ENCODE peak calls at places on chromosomes 2 and 18, in ten cellular contexts. U, G, R, V, S, L, W, Y, K and E are unnamed samples.

GRCh38 chr2:37132914-37133313 is 23.9 kb downstream of the EIF2AK2 start:
- DNase-seq in U (no peak), V (no peak), W (no peak), Y (no peak), G (no peak), R (no peak), K (no peak), S (no peak), L (no peak), E (no peak)

GRCh38 chr18:55878224-55878623 is 290.2 kb upstream of the TCF4 start:
- DNase-seq in R (no peak), V (no peak), U (no peak), S (no peak), W (no peak), Y (no peak), G (no peak), L (no peak), K (no peak), E (no peak)

GRCh38 chr2:128535928-128536327 is 217.3 kb upstream of the HS6ST1 start:
- DNase-seq in R (peak), Y (peak), V (no peak), W (peak), S (no peak), U (no peak), K (no peak), L (no peak), G (peak), E (no peak)

GRCh38 chr2:25228848-25229674 is 60.7 kb upstream of the POMC start:
- DNase-seq in G (peak), V (peak), R (peak), L (no peak), Y (peak), K (peak), U (peak), W (peak), S (peak), E (peak)

GRCh38 chr18:3233004-3233403 is 13.2 kb upstream of the MYOM1 start:
- DNase-seq in W (no peak), Y (no peak), R (no peak), G (no peak), L (no peak), S (no peak), K (no peak), V (no peak), U (no peak), E (no peak)

GRCh38 chr2:36800381-36800780 is 103.9 kb downstream of the VIT start:
- DNase-seq in V (no peak), L (no peak), U (no peak), Y (no peak), W (no peak), S (no peak), K (no peak), G (no peak), R (no peak), E (no peak)

GRCh38 chr18:44723973-44724778 is 43.5 kb downstream of the SETBP1 start:
- DNase-seq in R (no peak), K (no peak), S (no peak), V (no peak), Y (no peak), L (no peak), G (no peak), U (no peak), W (no peak), E (no peak)

GRCh38 chr18:22343613-22344012 is 74.1 kb downstream of the CTAGE1 start:
- DNase-seq in S (no peak), K (no peak), R (no peak), L (no peak), G (no peak), U (no peak), V (no peak), W (no peak), Y (no peak), E (no peak)

GRCh38 chr2:159124931-159125467 is 156.6 kb downstream of the TANC1 start:
- DNase-seq in V (no peak), L (no peak), R (no peak), U (peak), S (no peak), W (no peak), G (no peak), Y (peak), K (no peak), E (no peak)

GRCh38 chr2:166375736-166376487 is at the start of gene SCN9A:
- DNase-seq in V (peak), R (peak), Y (peak), G (peak), K (peak), U (peak), S (peak), L (no peak), W (peak), E (peak)

GRCh38 chr2:113962692-113963480 is 73.0 kb downstream of the ACTR3 start:
- DNase-seq in L (no peak), V (no peak), G (peak), S (no peak), U (no peak), K (no peak), W (peak), R (peak), Y (peak), E (no peak)

GRCh38 chr2:101149241-101150192 is 1.7 kb downstream of the TBC1D8 start:
- DNase-seq in S (no peak), W (peak), Y (peak), V (no peak), R (peak), L (no peak), K (no peak), U (peak), G (no peak), E (peak)

GRCh38 chr2:67526283-67526682 is 129.2 kb downstream of the ETAA1 start:
- DNase-seq in R (no peak), G (peak), V (no peak), W (peak), L (no peak), K (no peak), S (no peak), U (no peak), Y (no peak), E (no peak)

GRCh38 chr2:30178618-30179404 is 32.0 kb downstream of the YPEL5 start:
- DNase-seq in Y (no peak), V (no peak), U (peak), K (no peak), L (no peak), G (peak), S (peak), W (peak), R (peak), E (no peak)

GRCh38 chr2:172329404-172330059 is 97.9 kb upstream of the ITGA6 start:
- DNase-seq in V (no peak), R (no peak), S (peak), L (no peak), W (no peak), G (no peak), K (no peak), U (no peak), Y (no peak), E (no peak)

GRCh38 chr2:202592580-202592979 is 42.2 kb upstream of the FAM117B start:
- DNase-seq in K (no peak), W (peak), L (no peak), V (no peak), G (no peak), U (no peak), S (no peak), Y (no peak), R (no peak), E (no peak)

GRCh38 chr2:96931461-96931860 is 54.9 kb downstream of the FAM178B start:
- DNase-seq in V (no peak), L (no peak), G (no peak), R (no peak), W (no peak), K (no peak), Y (no peak), U (no peak), S (no peak), E (no peak)

GRCh38 chr2:23545391-23545790 is 160.4 kb downstream of the KLHL29 start:
- DNase-seq in R (peak), W (peak), U (no peak), L (no peak), V (no peak), Y (no peak), G (peak), K (no peak), S (no peak), E (no peak)

GRCh38 chr2:83585250-83585649 is 873.8 kb downstream of the SUCLG1 start:
- DNase-seq in U (no peak), K (no peak), G (no peak), W (no peak), V (no peak), L (no peak), Y (no peak), R (no peak), S (no peak), E (no peak)

GRCh38 chr2:206683546-206683945 is 34.6 kb downstream of the DYTN start:
- DNase-seq in L (no peak), Y (no peak), W (no peak), S (no peak), R (no peak), K (no peak), G (no peak), V (no peak), U (no peak), E (no peak)

GRCh38 chr18:76490040-76490439 is 5.0 kb downstream of the ZNF516 start:
- DNase-seq in R (no peak), G (no peak), W (no peak), S (no peak), L (no peak), U (no peak), Y (no peak), V (no peak), K (no peak), E (no peak)

GRCh38 chr2:109322111-109322510 is 193.1 kb downstream of the SH3RF3 start:
- DNase-seq in L (no peak), U (peak), G (peak), R (peak), K (no peak), V (peak), S (peak), W (peak), Y (peak), E (no peak)

GRCh38 chr2:96864343-96865091 is 5.4 kb downstream of the SEMA4C start:
- DNase-seq in U (no peak), W (no peak), G (no peak), R (no peak), K (no peak), V (peak), L (no peak), Y (no peak), S (no peak), E (no peak)

GRCh38 chr2:96241901-96242611 is 23.7 kb downstream of the TMEM127 start:
- DNase-seq in W (peak), L (no peak), S (no peak), U (no peak), R (peak), V (no peak), Y (peak), G (peak), K (no peak), E (no peak)

GRCh38 chr18:72783517-72783916 is 84.3 kb downstream of the NETO1 start:
- DNase-seq in G (no peak), V (no peak), K (no peak), S (no peak), L (no peak), Y (no peak), U (no peak), W (no peak), R (no peak), E (no peak)

GRCh38 chr2:110853516-110853915 is 121.1 kb downstream of the ACOXL start:
- DNase-seq in K (peak), W (peak), G (no peak), Y (peak), V (no peak), S (no peak), U (peak), R (peak), L (no peak), E (peak)
- TF ChIP-seq CTCF in K (peak), W (peak), G (peak), Y (peak), V (peak), S (no peak), U (peak), R (peak), L (no peak), E (peak)

GRCh38 chr18:36714476-36714875 is 114.3 kb downstream of the TPGS2 start:
- DNase-seq in S (no peak), Y (no peak), V (no peak), G (no peak), R (no peak), L (no peak), W (no peak), K (no peak), U (no peak), E (no peak)
- TF ChIP-seq CTCF in S (no peak), Y (no peak), V (no peak), G (peak), R (no peak), L (no peak), W (peak), K (no peak), U (no peak), E (no peak)

GRCh38 chr2:28619213-28620196 is 123.6 kb downstream of the PLB1 start:
- DNase-seq in S (no peak), L (no peak), R (no peak), V (no peak), G (no peak), W (no peak), Y (peak), U (no peak), K (no peak), E (no peak)

GRCh38 chr2:28620801-28621171 is 124.9 kb downstream of the PLB1 start:
- DNase-seq in G (no peak), Y (no peak), R (no peak), S (no peak), V (peak), W (no peak), K (no peak), L (no peak), U (no peak), E (no peak)

GRCh38 chr2:28620371-28620793 is 124.5 kb downstream of the PLB1 start:
- DNase-seq in Y (no peak), S (no peak), K (no peak), L (no peak), U (no peak), V (peak), G (no peak), R (no peak), W (no peak), E (no peak)

GRCh38 chr2:28622101-28622499 is 126.2 kb downstream of the PLB1 start:
- DNase-seq in G (no peak), W (no peak), L (no peak), V (no peak), S (no peak), Y (no peak), U (no peak), R (no peak), K (no peak), E (no peak)

GRCh38 chr2:28621172-28622100 is 125.6 kb downstream of the PLB1 start:
- DNase-seq in G (peak), K (peak), Y (peak), V (peak), U (peak), R (peak), W (peak), S (peak), L (no peak), E (peak)
- TF ChIP-seq CTCF in G (peak), K (no peak), Y (peak), V (peak), U (peak), R (no peak), W (peak), S (no peak), L (no peak), E (peak)

GRCh38 chr18:21242141-21243040 is at the start of gene GREB1L:
- DNase-seq in R (peak), K (peak), Y (peak), U (peak), V (peak), L (no peak), S (peak), W (peak), G (peak), E (peak)
- TF ChIP-seq CTCF in R (peak), K (peak), Y (no peak), U (peak), V (peak), L (no peak), S (peak), W (no peak), G (no peak), E (no peak)